ENCODE peak calls at places on chromosomes 6 and 20, in four cellular contexts. V is endothelial cell of umbilical vein, C is gastrocnemius medialis, O is uterus. Y is an unnamed sample. For H3K27me3, the result is how much of the 10 kb centered on the place peaks cover.

GRCh38 chr20:49447946-49448809 is 34.3 kb downstream of the KCNB1 start:
- DNase-seq in V (no peak), C (peak), O (peak), Y (no peak)

GRCh38 chr6:19692506-19693298 is 144.5 kb upstream of the ID4 start:
- DNase-seq in V (no peak), C (no peak), O (no peak), Y (no peak)

GRCh38 chr20:34938466-34939163 is 17.0 kb downstream of the GSS start:
- DNase-seq in V (peak), C (peak), O (no peak), Y (peak)

GRCh38 chr6:14436593-14436992 is 319.0 kb downstream of the CD83 start:
- DNase-seq in V (no peak), C (no peak), O (no peak), Y (no peak)

GRCh38 chr6:17580518-17581048 is 19.5 kb upstream of the FAM8A1 start:
- DNase-seq in V (peak), C (peak), O (peak), Y (no peak)

GRCh38 chr20:1901704-1902103 is 6.5 kb downstream of the SIRPA start:
- DNase-seq in V (no peak), C (no peak), O (no peak), Y (no peak)

GRCh38 chr6:157459327-157459726 is 78.3 kb downstream of the ZDHHC14 start:
- DNase-seq in V (no peak), C (no peak), O (no peak), Y (no peak)

GRCh38 chr6:56914791-56915658 is 39.9 kb upstream of the BEND6 start:
- DNase-seq in V (no peak), C (peak), O (no peak), Y (no peak)

GRCh38 chr6:112289039-112289566 is 34.7 kb upstream of the LAMA4 start:
- DNase-seq in V (no peak), C (peak), O (peak), Y (peak)

GRCh38 chr6:138498575-138499302 is 555 bp downstream of the NHSL1 start:
- DNase-seq in V (no peak), C (no peak), O (no peak), Y (no peak)

GRCh38 chr6:126625019-126625418 is 285.1 kb downstream of the CENPW start:
- DNase-seq in V (peak), C (no peak), O (no peak), Y (no peak)

GRCh38 chr20:54207743-54208491 is at the start of gene PFDN4:
- DNase-seq in V (peak), C (peak), O (peak), Y (peak)

GRCh38 chr6:161137839-161138544 is 135.9 kb downstream of the AGPAT4 start:
- DNase-seq in V (no peak), C (no peak), O (no peak), Y (no peak)

GRCh38 chr6:1636971-1637871 is 27.5 kb downstream of the FOXC1 start:
- DNase-seq in V (no peak), C (no peak), O (no peak), Y (no peak)

GRCh38 chr6:2632368-2632767 is 118.4 kb downstream of the MYLK4 start:
- DNase-seq in V (no peak), C (peak), O (no peak), Y (no peak)

GRCh38 chr6:11218827-11219826 is 13.3 kb downstream of the NEDD9 start:
- DNase-seq in V (peak), C (peak), O (peak), Y (no peak)

GRCh38 chr20:24863356-24863755 is 85.7 kb upstream of the CST7 start:
- DNase-seq in V (no peak), C (no peak), O (no peak), Y (no peak)

GRCh38 chr20:17720755-17721154 is 21.0 kb downstream of the BANF2 start:
- DNase-seq in V (no peak), C (no peak), O (no peak), Y (no peak)

GRCh38 chr6:5752282-5752681 is 254.4 kb downstream of the NRN1 start:
- DNase-seq in V (peak), C (peak), O (no peak), Y (no peak)

GRCh38 chr6:15642276-15642675 is 20.6 kb downstream of the DTNBP1 start:
- DNase-seq in V (no peak), C (no peak), O (no peak), Y (no peak)

GRCh38 chr20:33896509-33896908 is 85.4 kb downstream of the CHMP4B start:
- DNase-seq in V (no peak), C (no peak), O (no peak), Y (no peak)

GRCh38 chr20:47843886-47844567 is 58.7 kb upstream of the SULF2 start:
- DNase-seq in V (no peak), C (no peak), O (no peak), Y (no peak)

GRCh38 chr6:122801397-122801796 is 12.3 kb downstream of the SMPDL3A start:
- DNase-seq in V (no peak), C (no peak), O (no peak), Y (no peak)

GRCh38 chr6:19477563-19477962 is 359.6 kb upstream of the ID4 start:
- DNase-seq in V (no peak), C (no peak), O (no peak), Y (no peak)

GRCh38 chr6:28940294-28940858 is 16.6 kb upstream of the TRIM27 start:
- DNase-seq in V (no peak), C (no peak), O (peak), Y (no peak)

GRCh38 chr6:147156799-147157382 is 47.3 kb upstream of the STXBP5 start:
- DNase-seq in V (no peak), C (no peak), O (no peak), Y (no peak)
- H3K27me3 ChIP-seq in V (under half), C (under half), O (under half), Y (under half)

DNA sequence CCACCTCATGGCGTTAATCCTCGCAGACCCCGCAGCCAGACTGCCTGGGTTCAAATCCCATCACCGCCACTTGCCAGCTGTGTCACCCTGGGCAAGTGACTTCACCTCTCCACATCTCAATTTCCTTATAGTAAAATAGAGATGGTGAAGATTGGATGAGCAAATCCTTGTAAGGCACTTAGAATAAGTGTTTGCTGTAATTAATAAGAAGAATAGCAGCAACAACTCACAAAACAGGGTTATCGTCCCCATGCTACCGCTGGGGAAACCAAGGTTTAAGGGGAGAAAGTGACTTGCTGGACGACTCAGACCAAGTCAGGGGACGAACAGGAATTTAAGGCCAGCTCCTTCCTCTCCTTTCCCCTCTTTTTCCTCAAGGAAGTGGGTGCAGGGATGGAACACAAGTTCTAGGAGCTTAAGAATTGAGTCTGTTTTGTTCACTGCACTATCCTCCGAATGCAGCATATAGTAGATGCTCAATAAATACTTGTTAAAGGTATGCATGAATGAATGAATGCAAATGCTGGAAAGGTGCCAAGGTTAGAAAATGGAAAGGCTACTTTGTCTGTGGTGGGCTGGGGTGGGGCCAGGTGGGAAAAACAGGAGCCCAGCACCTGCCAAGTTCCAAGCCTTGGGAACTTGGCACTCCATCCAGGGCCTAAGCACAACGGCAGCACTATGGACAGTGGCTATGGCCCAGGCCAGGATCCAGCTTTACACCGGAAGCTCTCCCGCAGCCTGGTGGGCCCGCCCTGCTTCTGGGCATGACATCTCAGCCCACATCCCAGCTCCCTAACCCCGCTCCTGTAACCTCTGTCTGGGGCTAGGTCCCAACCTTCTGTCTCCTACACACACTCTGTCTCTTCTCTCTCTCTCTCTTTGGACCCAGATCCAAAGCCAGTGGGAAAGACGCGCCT is 4.9 kb upstream of the CDH22 start:
- DNase-seq in V (no peak), C (no peak), O (no peak), Y (no peak)
- H3K27me3 ChIP-seq in V (half or more), C (half or more), O (under half), Y (under half)

GRCh38 chr6:105164418-105164817 is 15.4 kb downstream of the POPDC3 start:
- DNase-seq in V (no peak), C (peak), O (no peak), Y (no peak)
- H3K27me3 ChIP-seq in V (under half), C (under half), O (under half), Y (under half)

GRCh38 chr6:88813045-88813444 is 150.4 kb downstream of the RNGTT start:
- DNase-seq in V (no peak), C (peak), O (no peak), Y (no peak)
- H3K27me3 ChIP-seq in V (under half), C (under half), O (under half), Y (under half)

GRCh38 chr20:64225828-64226598 is 29.5 kb upstream of the PCMTD2 start:
- DNase-seq in V (no peak), C (no peak), O (no peak), Y (no peak)

GRCh38 chr20:64223526-64224067 is 32.0 kb upstream of the PCMTD2 start:
- DNase-seq in V (peak), C (peak), O (peak), Y (no peak)

GRCh38 chr20:64222851-64223525 is 32.6 kb upstream of the PCMTD2 start:
- DNase-seq in V (no peak), C (no peak), O (no peak), Y (no peak)

GRCh38 chr20:64225166-64225595 is 30.4 kb upstream of the PCMTD2 start:
- DNase-seq in V (no peak), C (no peak), O (no peak), Y (no peak)

GRCh38 chr20:64224344-64225165 is 31.0 kb upstream of the PCMTD2 start:
- DNase-seq in V (peak), C (no peak), O (no peak), Y (no peak)
- H3K27me3 ChIP-seq in V (under half), C (under half), O (under half), Y (under half)

DNA sequence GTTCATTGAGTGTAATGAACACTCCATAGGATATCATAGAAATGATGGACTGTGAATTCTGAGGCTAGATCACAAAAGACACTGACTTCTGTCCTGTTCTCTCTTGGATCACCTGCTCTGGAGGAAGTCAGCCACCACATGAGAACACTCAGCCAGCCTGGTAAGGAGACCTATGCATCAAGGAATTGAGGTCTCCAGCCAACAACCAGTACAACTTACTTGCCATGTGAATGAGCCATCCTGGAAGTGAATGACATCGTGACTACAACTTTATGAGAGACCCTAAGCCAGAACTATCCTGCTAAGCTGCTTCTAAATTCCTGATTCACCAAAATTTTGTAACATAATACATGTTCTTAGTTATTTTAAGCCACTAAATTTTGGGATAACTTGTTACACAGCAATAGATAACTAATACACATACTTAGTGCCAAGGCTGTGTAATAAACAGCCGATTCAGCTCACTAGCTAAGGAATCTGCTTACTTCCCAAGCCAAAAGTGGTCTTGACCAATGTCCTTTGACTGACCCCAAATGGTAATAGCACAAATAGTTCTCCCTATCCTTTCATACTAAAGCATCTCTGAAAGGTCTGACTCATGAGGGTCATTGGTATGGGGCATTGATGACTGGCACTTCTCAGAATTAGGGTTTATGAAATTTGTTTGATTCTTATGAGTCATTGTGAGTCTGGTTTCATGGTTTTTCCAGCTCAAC is 6.9 kb upstream of the CTNNBL1 start:
- DNase-seq in V (no peak), C (no peak), O (no peak), Y (no peak)
- H3K27me3 ChIP-seq in V (under half), C (under half), O (under half), Y (under half)

DNA sequence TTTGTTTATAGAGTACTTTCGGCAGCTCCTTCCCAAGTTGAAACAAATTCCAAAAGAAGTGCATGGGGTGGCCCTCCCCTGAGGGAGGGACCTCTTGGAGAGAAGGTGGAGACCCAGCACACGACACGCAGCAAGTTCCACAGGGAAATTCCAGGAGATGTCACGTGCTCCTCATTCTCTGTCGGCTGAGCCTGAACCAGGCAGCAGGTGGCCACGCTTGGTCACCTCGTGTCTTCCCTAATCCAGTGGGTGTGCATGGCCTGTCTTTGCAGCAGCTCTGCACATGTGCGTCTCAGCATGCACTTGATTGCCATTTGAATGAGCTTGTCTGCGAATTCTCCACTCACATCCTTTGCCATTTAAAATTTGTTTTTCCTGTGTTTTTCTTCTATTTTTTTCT is 357.4 kb downstream of the CDH4 start:
- DNase-seq in V (no peak), C (no peak), O (no peak), Y (no peak)
- H3K27me3 ChIP-seq in V (under half), C (under half), O (under half), Y (under half)

Y was measured in Peyer's patch.